ENCODE peak calls at places on chromosome 22, in seven cellular contexts. S, R, U, A, Q, M and K are unnamed samples.

GRCh38 chr22:29041408-29041807 is 20.2 kb downstream of the C22orf31 start:
- DNase-seq in S (no peak), R (no peak), U (peak), A (no peak), Q (no peak), M (no peak), K (no peak)

GRCh38 chr22:21446128-21446826 is 20.9 kb upstream of the TMEM191C start:
- DNase-seq in S (no peak), R (peak), U (no peak), A (no peak), Q (no peak), M (no peak), K (no peak)

GRCh38 chr22:24444729-24445466 is 17.5 kb downstream of the ADORA2A start:
- DNase-seq in S (no peak), R (no peak), U (no peak), A (no peak), Q (no peak), M (no peak), K (no peak)

GRCh38 chr22:46862418-46863324 is 100.2 kb downstream of the TBC1D22A start:
- DNase-seq in S (no peak), R (no peak), U (no peak), A (no peak), Q (no peak), M (no peak), K (no peak)

GRCh38 chr22:42364641-42365336 is 67.4 kb downstream of the NFAM1 start:
- DNase-seq in S (no peak), R (no peak), U (peak), A (no peak), Q (no peak), M (no peak), K (no peak)

GRCh38 chr22:36691488-36691887 is 12.1 kb downstream of the CACNG2 start:
- DNase-seq in S (no peak), R (no peak), U (no peak), A (no peak), Q (no peak), M (no peak), K (no peak)

GRCh38 chr22:32317524-32317923 is 40.1 kb upstream of the RFPL3 start:
- DNase-seq in S (no peak), R (no peak), U (no peak), A (no peak), Q (no peak), M (no peak), K (no peak)

GRCh38 chr22:45454260-45454659 is 40.8 kb downstream of the RIBC2 start:
- DNase-seq in S (no peak), R (no peak), U (peak), A (no peak), Q (no peak), M (no peak), K (no peak)

GRCh38 chr22:44182591-44183588 is 2.2 kb downstream of the PARVG start:
- DNase-seq in S (no peak), R (no peak), U (no peak), A (no peak), Q (no peak), M (no peak), K (no peak)

GRCh38 chr22:39253427-39254070 is 8.8 kb upstream of the PDGFB start:
- DNase-seq in S (peak), R (no peak), U (peak), A (peak), Q (peak), M (peak), K (peak)

GRCh38 chr22:22201185-22201924 is 43.2 kb upstream of the VPREB1 start:
- DNase-seq in S (peak), R (peak), U (peak), A (no peak), Q (peak), M (peak), K (no peak)

GRCh38 chr22:32473388-32473952 is 1.1 kb upstream of the FBXO7 start:
- DNase-seq in S (peak), R (peak), U (peak), A (peak), Q (peak), M (peak), K (peak)

GRCh38 chr22:30221121-30221992 is 25.2 kb downstream of the LIF start:
- DNase-seq in S (no peak), R (no peak), U (no peak), A (no peak), Q (peak), M (no peak), K (no peak)

GRCh38 chr22:33126881-33127280 is 68.7 kb upstream of the SYN3 start:
- DNase-seq in S (peak), R (peak), U (peak), A (no peak), Q (peak), M (no peak), K (peak)

GRCh38 chr22:39925273-39925672 is 24.4 kb downstream of the GRAP2 start:
- DNase-seq in S (no peak), R (no peak), U (no peak), A (no peak), Q (no peak), M (no peak), K (no peak)

GRCh38 chr22:23306438-23306921 is 126.2 kb downstream of the BCR start:
- DNase-seq in S (no peak), R (no peak), U (peak), A (no peak), Q (no peak), M (no peak), K (no peak)

GRCh38 chr22:30856699-30857098 is 111.9 kb downstream of the MORC2 start:
- DNase-seq in S (no peak), R (no peak), U (no peak), A (no peak), Q (no peak), M (no peak), K (no peak)

GRCh38 chr22:19131685-19132015 is 542 bp downstream of the TSSK2 start:
- DNase-seq in S (no peak), R (no peak), U (no peak), A (no peak), Q (no peak), M (no peak), K (no peak)

GRCh38 chr22:46083383-46084350 is 66.7 kb upstream of the PPARA start:
- DNase-seq in S (no peak), R (no peak), U (peak), A (no peak), Q (no peak), M (no peak), K (no peak)

GRCh38 chr22:25023879-25024278 is 71.4 kb downstream of the KIAA1671 start:
- DNase-seq in S (no peak), R (no peak), U (no peak), A (no peak), Q (no peak), M (no peak), K (no peak)

GRCh38 chr22:30947163-30947820 is 21.3 kb downstream of the MORC2 start:
- DNase-seq in S (no peak), R (peak), U (peak), A (no peak), Q (no peak), M (no peak), K (peak)

GRCh38 chr22:18091478-18091877 is 13.7 kb downstream of the PEX26 start:
- DNase-seq in S (no peak), R (no peak), U (peak), A (no peak), Q (peak), M (no peak), K (no peak)

GRCh38 chr22:44567846-44568493 is 69.9 kb upstream of the RTL6 start:
- DNase-seq in S (peak), R (no peak), U (peak), A (peak), Q (peak), M (peak), K (peak)

GRCh38 chr22:41445171-41446056 is 1.2 kb downstream of the TOB2 start:
- DNase-seq in S (peak), R (peak), U (peak), A (no peak), Q (peak), M (peak), K (peak)

GRCh38 chr22:48065852-48066251 is 1303.4 kb downstream of the TBC1D22A start:
- DNase-seq in S (no peak), R (no peak), U (no peak), A (no peak), Q (no peak), M (no peak), K (no peak)

GRCh38 chr22:46086577-46087335 is 63.6 kb upstream of the PPARA start:
- DNase-seq in S (no peak), R (no peak), U (peak), A (no peak), Q (no peak), M (no peak), K (no peak)

GRCh38 chr22:35450824-35451541 is 51.0 kb downstream of the MCM5 start:
- DNase-seq in S (no peak), R (no peak), U (no peak), A (no peak), Q (no peak), M (no peak), K (no peak)

GRCh38 chr22:47634342-47634741 is 871.9 kb downstream of the TBC1D22A start:
- DNase-seq in S (no peak), R (peak), U (no peak), A (no peak), Q (peak), M (no peak), K (no peak)

GRCh38 chr22:29031236-29031982 is 30.2 kb downstream of the C22orf31 start:
- DNase-seq in S (peak), R (peak), U (peak), A (peak), Q (no peak), M (peak), K (peak)

GRCh38 chr22:39087881-39088687 is 9.0 kb upstream of the APOBEC3H start:
- DNase-seq in S (peak), R (peak), U (no peak), A (no peak), Q (no peak), M (no peak), K (no peak)

GRCh38 chr22:23128269-23129108 is 13.3 kb downstream of the RSPH14 start:
- DNase-seq in S (peak), R (peak), U (peak), A (peak), Q (peak), M (peak), K (peak)

GRCh38 chr22:29833392-29833949 is 4.6 kb downstream of the ASCC2 start:
- DNase-seq in S (no peak), R (no peak), U (no peak), A (no peak), Q (no peak), M (no peak), K (peak)

GRCh38 chr22:43092085-43092484 is 2.9 kb upstream of the TTLL1 start:
- DNase-seq in S (no peak), R (no peak), U (no peak), A (no peak), Q (no peak), M (no peak), K (no peak)

GRCh38 chr22:32411388-32411787 is 659 bp downstream of the RTCB start:
- DNase-seq in S (peak), R (peak), U (peak), A (no peak), Q (no peak), M (peak), K (peak)

GRCh38 chr22:46528121-46528610 is 9.3 kb downstream of the CELSR1 start:
- DNase-seq in S (no peak), R (no peak), U (no peak), A (peak), Q (no peak), M (peak), K (peak)

GRCh38 chr22:39219071-39220050 is 25.4 kb downstream of the PDGFB start:
- DNase-seq in S (peak), R (peak), U (no peak), A (no peak), Q (no peak), M (no peak), K (no peak)

GRCh38 chr22:42769574-42770447 is 49.1 kb upstream of the A4GALT start:
- DNase-seq in S (no peak), R (peak), U (peak), A (no peak), Q (no peak), M (no peak), K (peak)

GRCh38 chr22:30306629-30307016 is 17.3 kb upstream of the CASTOR1 start:
- DNase-seq in S (no peak), R (no peak), U (no peak), A (no peak), Q (peak), M (no peak), K (no peak)

GRCh38 chr22:46119729-46120419 is 30.5 kb upstream of the PPARA start:
- DNase-seq in S (peak), R (no peak), U (peak), A (no peak), Q (no peak), M (no peak), K (no peak)

GRCh38 chr22:36569999-36570398 is 41.0 kb upstream of the EIF3D start:
- DNase-seq in S (peak), R (peak), U (peak), A (peak), Q (no peak), M (no peak), K (no peak)

GRCh38 chr22:49439373-49439772 is 388.3 kb downstream of the BRD1 start:
- DNase-seq in S (no peak), R (no peak), U (no peak), A (no peak), Q (no peak), M (no peak), K (no peak)
- TF ChIP-seq EZH2phosphoT487 in S (no peak), R (no peak), U (no peak), A (no peak), Q (no peak), M (no peak), K (no peak)

GRCh38 chr22:20198527-20199319 is 47.9 kb upstream of the CCDC188 start:
- DNase-seq in S (no peak), R (no peak), U (no peak), A (no peak), Q (no peak), M (peak), K (peak)

GRCh38 chr22:20199413-20199842 is 48.6 kb upstream of the CCDC188 start:
- DNase-seq in S (no peak), R (no peak), U (no peak), A (no peak), Q (no peak), M (no peak), K (no peak)

GRCh38 chr22:20201837-20202392 is 51.1 kb upstream of the CCDC188 start:
- DNase-seq in S (no peak), R (no peak), U (no peak), A (no peak), Q (no peak), M (no peak), K (no peak)

GRCh38 chr22:20199906-20200305 is 49.1 kb upstream of the CCDC188 start:
- DNase-seq in S (no peak), R (no peak), U (no peak), A (no peak), Q (no peak), M (no peak), K (no peak)

GRCh38 chr22:20200411-20200810 is 49.6 kb upstream of the CCDC188 start:
- DNase-seq in S (no peak), R (no peak), U (no peak), A (no peak), Q (no peak), M (no peak), K (no peak)
- TF ChIP-seq EZH2 in S (no peak), R (no peak), U (no peak), A (no peak), Q (no peak), M (no peak), K (no peak)

DNA sequence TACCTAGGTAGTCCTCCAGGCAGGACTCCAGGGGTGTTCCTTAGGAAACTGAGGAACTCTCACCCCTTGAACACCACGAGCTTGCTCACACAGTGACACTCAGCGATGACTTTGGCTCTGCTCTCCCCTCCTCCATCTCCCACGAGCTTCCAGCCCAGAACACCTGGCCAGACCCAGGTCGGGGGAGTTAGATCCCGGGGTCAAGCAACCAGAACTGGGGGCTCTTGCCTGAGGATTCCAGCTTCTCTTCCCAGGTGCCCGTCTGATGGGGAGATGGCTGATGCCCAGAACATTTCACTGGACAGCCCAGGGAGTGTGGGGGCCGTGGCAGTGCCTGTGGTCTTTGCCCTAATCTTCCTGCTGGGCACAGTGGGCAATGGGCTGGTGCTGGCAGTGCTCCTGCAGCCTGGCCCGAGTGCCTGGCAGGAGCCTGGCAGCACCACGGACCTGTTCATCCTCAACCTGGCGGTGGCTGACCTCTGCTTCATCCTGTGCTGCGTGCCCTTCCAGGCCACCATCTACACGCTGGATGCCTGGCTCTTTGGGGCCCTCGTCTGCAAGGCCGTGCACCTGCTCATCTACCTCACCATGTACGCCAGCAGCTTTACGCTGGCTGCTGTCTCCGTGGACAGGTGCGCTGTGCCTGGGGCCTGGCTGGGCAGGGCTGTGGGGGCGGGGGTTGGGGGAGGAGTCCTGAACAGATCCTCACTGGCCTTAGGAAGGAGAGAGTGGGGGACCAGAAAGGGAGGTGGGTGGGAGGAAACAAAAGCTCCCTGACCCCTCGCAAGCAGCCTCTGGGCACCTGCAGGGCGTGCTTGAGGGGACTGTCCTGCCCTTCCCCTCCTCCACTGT is at the start of gene GALR3:
- DNase-seq in S (no peak), R (no peak), U (no peak), A (no peak), Q (no peak), M (no peak), K (no peak)
- H3K4me3 ChIP-seq in S (peak), R (peak), U (peak), A (no peak), Q (no peak), M (no peak), K (no peak)

GRCh38 chr22:50604623-50605348 is 4.2 kb downstream of the MAPK8IP2 start:
- DNase-seq in S (no peak), R (no peak), U (no peak), A (no peak), Q (no peak), M (no peak), K (no peak)

GRCh38 chr22:50605349-50606074 is 4.9 kb downstream of the MAPK8IP2 start:
- DNase-seq in S (no peak), R (no peak), U (no peak), A (no peak), Q (no peak), M (no peak), K (no peak)

GRCh38 chr22:50606126-50606525 is 5.5 kb downstream of the MAPK8IP2 start:
- DNase-seq in S (no peak), R (no peak), U (no peak), A (no peak), Q (no peak), M (no peak), K (no peak)

GRCh38 chr22:50607366-50608020 is 6.9 kb downstream of the MAPK8IP2 start:
- DNase-seq in S (no peak), R (no peak), U (no peak), A (no peak), Q (no peak), M (no peak), K (no peak)

DNA sequence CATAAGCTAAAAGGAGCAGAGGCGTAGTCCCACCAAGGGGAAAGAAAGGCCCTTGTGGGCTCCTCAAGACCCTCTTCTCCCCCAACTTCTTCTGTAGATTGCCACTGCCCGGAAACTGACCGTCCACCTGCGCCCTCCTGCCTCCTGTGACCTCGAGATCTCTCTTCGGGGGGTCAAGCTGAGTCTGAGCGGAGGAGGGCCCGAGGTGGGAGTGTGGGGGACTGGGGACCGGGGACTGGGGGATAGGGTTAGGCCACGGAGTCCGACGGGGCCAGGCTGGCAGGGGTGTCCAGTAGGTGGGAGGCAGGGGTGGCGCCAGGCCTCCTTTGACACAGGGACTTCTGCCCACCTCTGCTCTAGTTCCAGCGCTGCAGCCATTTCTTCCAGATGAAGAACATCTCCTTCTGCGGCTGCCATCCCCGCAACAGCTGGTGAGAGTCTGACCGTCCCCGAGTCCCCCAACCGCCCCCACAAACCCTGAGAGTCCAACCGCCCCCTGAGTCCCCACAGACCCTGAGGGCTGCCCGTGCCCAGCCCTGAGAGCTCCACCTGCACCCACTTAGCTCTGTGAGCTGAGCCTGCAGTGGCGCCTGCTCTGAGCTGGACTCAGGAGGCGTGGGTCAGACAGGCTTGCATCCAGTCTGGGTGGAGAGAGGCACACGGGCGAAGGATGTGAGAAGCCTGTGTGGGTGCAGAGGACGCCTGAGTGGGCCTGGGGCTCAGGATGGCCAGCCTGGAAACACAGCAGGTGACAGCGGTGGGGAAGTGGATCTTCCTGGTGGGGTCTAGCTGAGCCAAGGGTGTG is 6.2 kb downstream of the MAPK8IP2 start:
- DNase-seq in S (no peak), R (no peak), U (no peak), A (no peak), Q (no peak), M (no peak), K (no peak)
- TF ChIP-seq EZH2phosphoT487 in S (no peak), R (no peak), U (no peak), A (no peak), Q (no peak), M (no peak), K (no peak)